ENCODE peak calls at places on chromosome 15, in nine cellular contexts. Q, T, O, M, R, Y, U, H and A are unnamed samples.

GRCh38 chr15:62469874-62470688 is 305.0 kb upstream of the C2CD4B start:
- DNase-seq in Q (peak; percentile 87), T (no peak), O (peak; percentile 77), M (peak; percentile 36), R (peak; percentile 10), Y (peak; percentile 21), U (no peak), H (no peak), A (no peak)

GRCh38 chr15:41492597-41493204 is 973 bp upstream of the ITPKA start:
- DNase-seq in Q (no peak), T (no peak), O (no peak), M (no peak), R (no peak), Y (no peak), U (peak; percentile 46), H (no peak), A (no peak)

GRCh38 chr15:68626739-68627138 is 47.9 kb downstream of the CORO2B start:
- DNase-seq in Q (no peak), T (no peak), O (no peak), M (no peak), R (no peak), Y (no peak), U (no peak), H (no peak), A (no peak)

GRCh38 chr15:25208735-25209134 is 230.1 kb downstream of the UBE3A start:
- DNase-seq in Q (no peak), T (no peak), O (no peak), M (no peak), R (no peak), Y (no peak), U (peak; percentile 12), H (no peak), A (no peak)

GRCh38 chr15:39367591-39367990 is 213.3 kb upstream of the THBS1 start:
- DNase-seq in Q (no peak), T (no peak), O (no peak), M (no peak), R (no peak), Y (no peak), U (no peak), H (no peak), A (no peak)

GRCh38 chr15:25620466-25620865 is 181.6 kb upstream of the UBE3A start:
- DNase-seq in Q (no peak), T (no peak), O (no peak), M (no peak), R (no peak), Y (no peak), U (no peak), H (no peak), A (no peak)

GRCh38 chr15:38895326-38896282 is 331.0 kb upstream of the RASGRP1 start:
- DNase-seq in Q (no peak), T (no peak), O (no peak), M (no peak), R (no peak), Y (no peak), U (no peak), H (no peak), A (no peak)

GRCh38 chr15:73940061-73940981 is 14.1 kb downstream of the LOXL1 start:
- DNase-seq in Q (peak; percentile 43), T (no peak), O (peak; percentile 48), M (no peak), R (no peak), Y (no peak), U (no peak), H (no peak), A (no peak)

GRCh38 chr15:41284425-41285177 is 47.8 kb downstream of the OIP5 start:
- DNase-seq in Q (no peak), T (peak; percentile 7), O (no peak), M (no peak), R (peak; percentile 55), Y (no peak), U (peak; percentile 47), H (peak; percentile 52), A (no peak)

GRCh38 chr15:49645937-49646336 is 25.1 kb downstream of the DTWD1 start:
- DNase-seq in Q (no peak), T (no peak), O (peak; percentile 38), M (peak; percentile 37), R (peak; percentile 31), Y (peak; percentile 21), U (peak; percentile 4), H (peak; percentile 33), A (no peak)

GRCh38 chr15:41557673-41558399 is 1.2 kb upstream of the TYRO3 start:
- DNase-seq in Q (peak; percentile 78), T (peak; percentile 67), O (peak; percentile 66), M (peak; percentile 67), R (peak; percentile 78), Y (peak; percentile 34), U (peak; percentile 84), H (peak; percentile 70), A (peak; percentile 60)

GRCh38 chr15:79066391-79067090 is 24.0 kb downstream of the RASGRF1 start:
- DNase-seq in Q (peak; percentile 49), T (no peak), O (no peak), M (no peak), R (no peak), Y (no peak), U (no peak), H (no peak), A (no peak)

GRCh38 chr15:79065744-79066376 is 24.7 kb downstream of the RASGRF1 start:
- DNase-seq in Q (peak; percentile 49), T (no peak), O (no peak), M (no peak), R (peak; percentile 30), Y (no peak), U (no peak), H (no peak), A (no peak)

GRCh38 chr15:79067434-79067833 is 23.1 kb downstream of the RASGRF1 start:
- DNase-seq in Q (peak; percentile 88), T (no peak), O (no peak), M (no peak), R (peak; percentile 20), Y (peak; percentile 15), U (no peak), H (no peak), A (peak; percentile 22)

GRCh38 chr15:79065361-79065743 is 25.2 kb downstream of the RASGRF1 start:
- DNase-seq in Q (no peak), T (no peak), O (no peak), M (no peak), R (no peak), Y (no peak), U (no peak), H (no peak), A (no peak)

DNA sequence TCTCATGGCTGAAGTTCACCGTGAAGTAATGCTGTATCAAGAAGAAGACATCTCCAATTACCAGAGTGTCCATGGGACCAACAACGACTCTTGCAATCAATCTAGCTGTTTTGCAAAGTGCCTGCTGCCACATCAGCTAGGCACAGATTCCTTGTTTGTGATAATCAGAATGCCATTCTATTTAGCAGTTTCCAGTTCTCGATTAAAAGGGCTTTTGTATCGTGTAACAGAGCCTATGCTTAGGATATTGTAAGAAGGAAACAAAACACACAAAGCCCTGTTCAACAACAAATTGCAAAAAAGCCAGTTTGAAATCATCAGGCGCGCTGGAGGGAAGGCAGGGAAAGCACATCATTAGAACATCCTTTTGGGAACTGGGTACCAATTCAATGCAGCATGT is 26.1 kb downstream of the RASGRF1 start:
- DNase-seq in Q (no peak), T (no peak), O (no peak), M (no peak), R (no peak), Y (no peak), U (no peak), H (no peak), A (no peak)
- H3K27ac ChIP-seq in Q (no peak overlapping the region), T (no peak overlapping the region), O (no peak overlapping the region), M (no peak overlapping the region), R (no peak overlapping the region), Y (no peak overlapping the region), U (no peak overlapping the region), H (no peak overlapping the region), A (no peak overlapping the region)

DNA sequence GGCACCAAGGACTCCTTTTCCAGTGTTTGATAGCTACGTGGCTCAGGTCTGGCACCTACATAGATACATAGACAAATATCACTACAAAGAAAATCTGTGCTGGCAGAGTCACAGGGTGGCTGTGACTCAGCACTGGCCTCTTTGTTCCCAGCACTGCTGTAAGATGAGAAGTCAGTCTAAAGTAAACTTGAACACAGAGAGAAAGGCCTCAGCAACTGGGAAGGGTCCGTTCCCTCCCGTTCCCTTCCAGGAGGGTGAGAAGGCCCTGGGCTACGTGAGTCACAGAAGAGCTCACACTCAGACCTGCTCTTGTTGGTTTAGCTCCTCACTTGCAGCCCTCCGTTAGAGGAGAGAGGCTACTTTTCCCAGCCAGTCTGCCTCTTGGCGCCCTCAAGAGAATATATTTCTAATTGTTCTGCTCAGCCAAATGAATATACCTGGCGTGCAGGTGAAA is 23.1 kb downstream of the ANXA2 start:
- DNase-seq in Q (peak; percentile 74), T (peak; percentile 88), O (peak; percentile 65), M (no peak), R (peak; percentile 51), Y (peak; percentile 57), U (no peak), H (peak; percentile 68), A (no peak)
- TF ChIP-seq POLR2A in Q (no peak), T (no peak), O (no peak), M (no peak), R (no peak), Y (no peak), U (no peak), H (no peak), A (no peak)

GRCh38 chr15:96365781-96366525 is 35.5 kb downstream of the NR2F2 start:
- DNase-seq in Q (no peak), T (no peak), O (no peak), M (no peak), R (no peak), Y (no peak), U (no peak), H (no peak), A (no peak)

GRCh38 chr15:96367436-96368200 is 37.1 kb downstream of the NR2F2 start:
- DNase-seq in Q (no peak), T (no peak), O (no peak), M (no peak), R (no peak), Y (no peak), U (no peak), H (no peak), A (no peak)

GRCh38 chr15:96363692-96364091 is 33.2 kb downstream of the NR2F2 start:
- DNase-seq in Q (no peak), T (no peak), O (no peak), M (no peak), R (no peak), Y (no peak), U (no peak), H (no peak), A (no peak)

GRCh38 chr15:96369351-96369750 is 38.9 kb downstream of the NR2F2 start:
- DNase-seq in Q (no peak), T (no peak), O (no peak), M (no peak), R (no peak), Y (no peak), U (no peak), H (no peak), A (no peak)

DNA sequence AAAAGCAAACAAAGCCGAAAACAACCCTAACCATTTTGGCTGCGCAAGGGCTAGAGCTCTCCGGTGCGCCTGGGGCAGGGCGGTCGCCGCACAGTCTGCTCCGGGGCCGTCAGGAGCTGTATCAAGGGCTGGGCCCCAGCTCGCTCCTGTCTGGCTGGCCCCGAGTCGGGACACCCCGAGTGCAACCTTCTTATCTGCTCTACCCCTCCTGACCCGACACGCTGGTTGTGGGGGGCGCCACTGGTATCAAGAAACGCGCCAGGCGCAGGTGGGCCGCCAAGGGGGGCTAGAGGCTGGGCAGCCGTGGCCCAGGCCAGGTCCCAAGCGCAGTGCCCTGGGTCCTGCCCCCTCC is 36.0 kb downstream of the NR2F2 start:
- DNase-seq in Q (no peak), T (no peak), O (no peak), M (no peak), R (no peak), Y (no peak), U (no peak), H (no peak), A (no peak)
- H3K4me3 ChIP-seq in Q (no peak overlapping the region), T (no peak overlapping the region), O (no peak overlapping the region), M (no peak overlapping the region), R (no peak overlapping the region), Y (no peak overlapping the region), U (no peak overlapping the region), H (no peak overlapping the region), A (no peak overlapping the region)

GRCh38 chr15:66803749-66804148 is 101.7 kb downstream of the SMAD6 start:
- DNase-seq in Q (no peak), T (no peak), O (no peak), M (no peak), R (no peak), Y (no peak), U (no peak), H (no peak), A (no peak)
- H3K27ac ChIP-seq in Q (peak overlapping the region; percentile 79), T (peak overlapping the region; percentile 93), O (peak overlapping the region; percentile 66), M (peak overlapping the region; percentile 78), R (peak overlapping the region; percentile 83), Y (peak overlapping the region; percentile 76), U (peak overlapping the region; percentile 79), H (no peak overlapping the region), A (peak overlapping the region; percentile 76)